ENCODE peak calls at places on chromosomes 4 and X, in four cellular contexts. One of them, this sample, is unnamed.

GRCh38 chrX:149272690-149273463 is 232.2 kb downstream of the IDS start:
- DNase-seq in hepatocyte: no peak
- DNase-seq in mammary epithelial cell: peak
- DNase-seq in gastrocnemius medialis: no peak
- DNase-seq in this sample: no peak

GRCh38 chr4:73499996-73500765 is 18.6 kb downstream of the AFM start:
- DNase-seq in hepatocyte: peak
- DNase-seq in mammary epithelial cell: no peak
- DNase-seq in gastrocnemius medialis: no peak
- DNase-seq in this sample: no peak

GRCh38 chrX:43423876-43424275 is 232.2 kb upstream of the MAOA start:
- DNase-seq in hepatocyte: peak
- DNase-seq in mammary epithelial cell: peak
- DNase-seq in gastrocnemius medialis: no peak
- DNase-seq in this sample: no peak

GRCh38 chr4:151169223-151169622 is 69.8 kb downstream of the RPS3A start:
- DNase-seq in hepatocyte: peak
- DNase-seq in mammary epithelial cell: no peak
- DNase-seq in gastrocnemius medialis: peak
- DNase-seq in this sample: no peak

GRCh38 chr4:718460-718859 is 12.8 kb downstream of the PCGF3 start:
- DNase-seq in hepatocyte: no peak
- DNase-seq in mammary epithelial cell: no peak
- DNase-seq in gastrocnemius medialis: no peak
- DNase-seq in this sample: no peak

GRCh38 chr4:90441770-90442169 is 314.6 kb downstream of the CCSER1 start:
- DNase-seq in hepatocyte: no peak
- DNase-seq in mammary epithelial cell: no peak
- DNase-seq in gastrocnemius medialis: no peak
- DNase-seq in this sample: no peak

GRCh38 chr4:78864405-78865024 is 74.7 kb downstream of the PAQR3 start:
- DNase-seq in hepatocyte: peak
- DNase-seq in mammary epithelial cell: peak
- DNase-seq in gastrocnemius medialis: no peak
- DNase-seq in this sample: no peak

GRCh38 chr4:42750831-42751230 is 93.9 kb upstream of the ATP8A1 start:
- DNase-seq in hepatocyte: no peak
- DNase-seq in mammary epithelial cell: no peak
- DNase-seq in gastrocnemius medialis: no peak
- DNase-seq in this sample: no peak

GRCh38 chr4:159464302-159464701 is 361.4 kb downstream of the RAPGEF2 start:
- DNase-seq in hepatocyte: no peak
- DNase-seq in mammary epithelial cell: no peak
- DNase-seq in gastrocnemius medialis: no peak
- DNase-seq in this sample: no peak

GRCh38 chr4:107519057-107519456 is 201.0 kb downstream of the PAPSS1 start:
- DNase-seq in hepatocyte: peak
- DNase-seq in mammary epithelial cell: peak
- DNase-seq in gastrocnemius medialis: no peak
- DNase-seq in this sample: no peak

GRCh38 chr4:155403886-155404285 is 27.1 kb upstream of the MAP9 start:
- DNase-seq in hepatocyte: peak
- DNase-seq in mammary epithelial cell: peak
- DNase-seq in gastrocnemius medialis: no peak
- DNase-seq in this sample: no peak

GRCh38 chr4:112637552-112637866 is 566 bp downstream of the LARP7 start:
- DNase-seq in hepatocyte: no peak
- DNase-seq in mammary epithelial cell: no peak
- DNase-seq in gastrocnemius medialis: no peak
- DNase-seq in this sample: no peak

GRCh38 chrX:45803383-45803921 is 602.8 kb upstream of the DIPK2B start:
- DNase-seq in hepatocyte: no peak
- DNase-seq in mammary epithelial cell: peak
- DNase-seq in gastrocnemius medialis: no peak
- DNase-seq in this sample: no peak
- H3K4me3 ChIP-seq in hepatocyte: no peak
- H3K4me3 ChIP-seq in mammary epithelial cell: no peak
- H3K4me3 ChIP-seq in gastrocnemius medialis: no peak
- H3K4me3 ChIP-seq in this sample: no peak

GRCh38 chr4:176539091-176539784 is 219.5 kb downstream of the SPCS3 start:
- DNase-seq in hepatocyte: no peak
- DNase-seq in mammary epithelial cell: no peak
- DNase-seq in gastrocnemius medialis: no peak
- DNase-seq in this sample: no peak
- H3K4me3 ChIP-seq in hepatocyte: no peak
- H3K4me3 ChIP-seq in mammary epithelial cell: no peak
- H3K4me3 ChIP-seq in gastrocnemius medialis: no peak
- H3K4me3 ChIP-seq in this sample: no peak

GRCh38 chr4:40200881-40201797 is 4.3 kb downstream of the RHOH start:
- DNase-seq in hepatocyte: no peak
- DNase-seq in mammary epithelial cell: no peak
- DNase-seq in gastrocnemius medialis: no peak
- DNase-seq in this sample: no peak
- H3K4me3 ChIP-seq in hepatocyte: no peak
- H3K4me3 ChIP-seq in mammary epithelial cell: no peak
- H3K4me3 ChIP-seq in gastrocnemius medialis: no peak
- H3K4me3 ChIP-seq in this sample: peak

DNA sequence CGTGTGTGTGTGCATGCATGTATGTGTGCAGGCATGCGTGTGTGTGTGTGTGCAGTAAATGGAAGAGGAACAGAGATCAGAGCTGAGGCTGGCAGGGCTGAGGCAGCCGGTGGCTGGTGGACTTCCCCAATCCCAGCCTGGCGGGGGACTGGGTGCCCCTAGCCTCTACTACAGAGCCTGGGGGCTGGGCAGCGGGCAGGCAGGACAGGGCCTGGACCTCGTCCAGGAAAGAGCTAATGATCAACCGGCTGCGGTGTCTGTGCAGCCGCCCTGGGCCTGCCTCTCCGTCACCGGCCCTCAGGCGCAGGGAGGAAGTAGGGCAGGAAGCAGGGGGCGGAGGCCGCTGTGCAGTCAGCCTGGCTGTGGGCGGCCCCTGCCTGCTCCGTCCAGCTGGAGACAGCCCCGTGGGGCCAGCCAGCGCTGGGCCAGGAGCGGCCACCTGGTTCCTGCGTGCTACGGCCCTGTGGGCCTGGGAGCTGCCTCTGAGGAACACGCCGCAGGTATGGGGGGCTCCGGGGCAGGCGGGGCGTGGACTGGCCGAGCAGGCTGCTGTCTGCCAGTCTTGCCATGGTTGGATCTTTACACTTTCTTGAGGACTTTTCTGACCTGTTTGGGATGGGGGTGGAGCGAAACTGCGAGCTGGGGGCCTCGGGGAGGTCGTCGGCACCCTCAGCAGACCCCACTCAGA is at the start of gene SH3TC1:
- DNase-seq in hepatocyte: peak
- DNase-seq in mammary epithelial cell: peak
- DNase-seq in gastrocnemius medialis: peak
- DNase-seq in this sample: peak
- H3K4me3 ChIP-seq in hepatocyte: peak
- H3K4me3 ChIP-seq in mammary epithelial cell: peak
- H3K4me3 ChIP-seq in gastrocnemius medialis: peak
- H3K4me3 ChIP-seq in this sample: peak

GRCh38 chr4:32569844-32570243 is 1849.7 kb downstream of the PCDH7 start:
- DNase-seq in hepatocyte: no peak
- DNase-seq in mammary epithelial cell: no peak
- DNase-seq in gastrocnemius medialis: no peak
- DNase-seq in this sample: no peak
- H3K4me3 ChIP-seq in hepatocyte: no peak
- H3K4me3 ChIP-seq in mammary epithelial cell: no peak
- H3K4me3 ChIP-seq in gastrocnemius medialis: no peak
- H3K4me3 ChIP-seq in this sample: no peak

GRCh38 chr4:48046059-48046458 is 29.5 kb downstream of the NIPAL1 start:
- DNase-seq in hepatocyte: no peak
- DNase-seq in mammary epithelial cell: no peak
- DNase-seq in gastrocnemius medialis: peak
- DNase-seq in this sample: no peak

GRCh38 chr4:48044298-48044697 is 27.7 kb downstream of the NIPAL1 start:
- DNase-seq in hepatocyte: no peak
- DNase-seq in mammary epithelial cell: no peak
- DNase-seq in gastrocnemius medialis: no peak
- DNase-seq in this sample: no peak

GRCh38 chr4:48043504-48043903 is 26.9 kb downstream of the NIPAL1 start:
- DNase-seq in hepatocyte: no peak
- DNase-seq in mammary epithelial cell: no peak
- DNase-seq in gastrocnemius medialis: no peak
- DNase-seq in this sample: no peak

GRCh38 chr4:48041535-48042137 is 25.1 kb downstream of the NIPAL1 start:
- DNase-seq in hepatocyte: no peak
- DNase-seq in mammary epithelial cell: no peak
- DNase-seq in gastrocnemius medialis: no peak
- DNase-seq in this sample: no peak

DNA sequence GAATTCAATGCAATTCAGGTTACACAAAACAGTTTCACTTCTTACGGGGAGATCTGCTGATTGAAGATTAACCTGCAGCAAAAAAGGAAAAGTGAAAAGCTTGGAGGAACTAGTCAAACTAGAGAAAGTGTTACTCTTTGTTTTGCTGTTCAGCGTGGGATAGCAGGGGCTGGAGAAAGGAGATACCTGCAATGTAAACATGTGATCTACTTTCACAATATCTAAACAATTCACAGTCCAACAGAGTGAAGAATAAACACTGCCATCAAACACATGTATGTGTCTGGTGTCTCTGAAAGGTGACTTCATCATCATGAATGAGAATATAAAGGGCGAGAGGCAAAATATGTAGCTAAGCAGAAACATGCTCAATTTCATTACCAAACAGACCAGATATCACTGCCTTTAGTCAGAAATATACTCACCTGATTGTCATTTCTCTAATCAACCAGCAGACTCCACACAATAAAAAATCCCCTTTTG is 26.4 kb downstream of the NIPAL1 start:
- DNase-seq in hepatocyte: peak
- DNase-seq in mammary epithelial cell: peak
- DNase-seq in gastrocnemius medialis: no peak
- DNase-seq in this sample: no peak
- H3K4me3 ChIP-seq in hepatocyte: no peak
- H3K4me3 ChIP-seq in mammary epithelial cell: no peak
- H3K4me3 ChIP-seq in gastrocnemius medialis: no peak
- H3K4me3 ChIP-seq in this sample: no peak

DNA sequence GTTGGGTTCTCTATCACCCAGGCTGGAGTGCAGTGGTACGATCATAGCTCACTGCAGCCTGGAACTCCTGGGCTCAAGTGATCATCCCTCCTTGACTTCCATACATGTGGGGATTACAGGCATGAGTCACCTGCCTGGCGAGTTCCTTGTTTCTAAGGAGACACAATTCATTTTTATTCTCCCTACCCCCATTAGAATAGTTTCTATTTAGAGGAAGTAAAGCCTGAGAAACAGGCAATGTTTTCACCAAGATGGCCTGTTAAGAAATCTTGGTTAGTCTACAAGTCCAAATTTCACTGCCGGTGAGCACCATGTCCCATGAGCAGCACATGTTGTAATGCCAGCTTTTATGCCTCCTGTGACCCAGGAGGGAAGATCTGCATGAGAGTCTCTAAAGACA is 5.7 kb downstream of the CYBB start:
- DNase-seq in hepatocyte: no peak
- DNase-seq in mammary epithelial cell: peak
- DNase-seq in gastrocnemius medialis: no peak
- DNase-seq in this sample: no peak
- H3K4me3 ChIP-seq in hepatocyte: no peak
- H3K4me3 ChIP-seq in mammary epithelial cell: no peak
- H3K4me3 ChIP-seq in gastrocnemius medialis: no peak
- H3K4me3 ChIP-seq in this sample: no peak

GRCh38 chrX:137562096-137562495 is 3.8 kb upstream of the ZIC3 start:
- DNase-seq in hepatocyte: no peak
- DNase-seq in mammary epithelial cell: no peak
- DNase-seq in gastrocnemius medialis: no peak
- DNase-seq in this sample: no peak
- H3K4me3 ChIP-seq in hepatocyte: no peak
- H3K4me3 ChIP-seq in mammary epithelial cell: no peak
- H3K4me3 ChIP-seq in gastrocnemius medialis: no peak
- H3K4me3 ChIP-seq in this sample: no peak

GRCh38 chr4:13546855-13547562 is 2.7 kb upstream of the NKX3-2 start:
- DNase-seq in hepatocyte: peak
- DNase-seq in mammary epithelial cell: no peak
- DNase-seq in gastrocnemius medialis: no peak
- DNase-seq in this sample: no peak
- H3K4me3 ChIP-seq in hepatocyte: peak
- H3K4me3 ChIP-seq in mammary epithelial cell: peak
- H3K4me3 ChIP-seq in gastrocnemius medialis: peak
- H3K4me3 ChIP-seq in this sample: peak

DNA sequence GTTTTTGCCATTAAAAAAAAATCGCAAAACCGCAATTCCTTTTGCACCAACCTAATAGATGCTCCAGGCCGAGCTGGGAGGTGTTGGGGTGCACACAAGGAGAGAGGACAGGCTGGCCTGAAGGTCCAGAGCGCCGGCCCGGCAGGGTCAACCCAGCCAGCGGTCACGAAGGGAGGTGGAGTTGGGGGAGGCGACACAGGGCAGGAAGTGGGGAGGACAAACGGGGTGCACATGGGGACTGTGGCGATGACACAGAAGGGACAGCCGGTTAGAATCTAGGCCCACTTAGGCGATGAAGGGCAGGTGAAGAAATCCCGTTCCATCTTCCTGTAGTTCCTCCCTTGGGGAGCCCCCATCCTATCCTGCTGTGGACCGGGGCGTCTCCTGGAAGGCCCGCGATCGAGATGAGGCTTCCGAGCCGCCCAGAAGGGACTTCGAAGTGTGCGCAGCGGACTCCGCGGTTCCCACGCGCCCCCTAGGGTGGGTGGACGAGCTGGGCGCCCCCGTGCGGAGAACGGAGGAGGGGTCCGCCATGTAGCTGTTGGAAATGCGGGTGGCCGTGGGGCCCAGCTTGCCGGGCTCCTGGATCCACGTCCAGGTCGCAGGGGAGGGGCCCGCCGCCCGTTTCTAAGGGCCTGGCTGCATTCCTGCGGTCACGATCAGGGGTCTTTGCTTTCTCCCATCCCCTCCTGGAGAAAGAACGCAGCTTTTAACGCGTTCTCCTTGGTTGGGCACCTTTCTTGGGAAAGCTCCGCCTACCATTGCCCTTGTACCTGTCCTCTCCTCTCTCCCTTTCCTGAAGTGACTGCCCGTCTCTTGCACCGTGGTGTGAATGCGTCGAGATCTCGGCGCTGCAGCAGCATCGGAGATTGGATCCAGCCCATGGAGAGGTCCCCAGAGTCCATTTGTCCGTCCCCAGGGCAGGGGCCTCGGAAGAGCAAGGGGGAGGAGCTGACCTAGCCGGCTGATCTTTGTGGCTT is 17.0 kb upstream of the HPF1 start:
- DNase-seq in hepatocyte: peak
- DNase-seq in mammary epithelial cell: no peak
- DNase-seq in gastrocnemius medialis: no peak
- DNase-seq in this sample: no peak
- H3K4me3 ChIP-seq in hepatocyte: no peak
- H3K4me3 ChIP-seq in mammary epithelial cell: no peak
- H3K4me3 ChIP-seq in gastrocnemius medialis: no peak
- H3K4me3 ChIP-seq in this sample: peak